ENCODE peak calls at places on chromosomes 5 and 9, in four cellular contexts. F is IMR-90, B is NCI-H1105 treated with DMSO at 0.1 percent for 48 hours, L is H9. J is an unnamed sample.

GRCh38 chr5:76690704-76691469 is 25.0 kb upstream of the F2R start:
- DNase-seq in F (peak), B (no peak), L (no peak), J (peak)

GRCh38 chr5:142325677-142326479 is 1.1 kb upstream of the SPRY4 start:
- DNase-seq in F (peak), B (peak), L (peak), J (peak)

GRCh38 chr9:121720311-121720991 is 69.0 kb downstream of the DAB2IP start:
- DNase-seq in F (no peak), B (no peak), L (no peak), J (peak)

GRCh38 chr5:73599378-73599777 is 26.6 kb upstream of the ARHGEF28 start:
- DNase-seq in F (no peak), B (no peak), L (no peak), J (no peak)

GRCh38 chr9:30943446-30944232 is 1440.8 kb upstream of the ACO1 start:
- DNase-seq in F (no peak), B (no peak), L (no peak), J (no peak)

GRCh38 chr5:71996789-71997188 is 110.5 kb upstream of the MAP1B start:
- DNase-seq in F (no peak), B (no peak), L (no peak), J (no peak)

GRCh38 chr5:146852089-146852488 is 26.5 kb downstream of the PPP2R2B start:
- DNase-seq in F (no peak), B (no peak), L (no peak), J (no peak)

GRCh38 chr9:136742640-136743391 is at the start of gene LCN10:
- DNase-seq in F (no peak), B (peak), L (peak), J (no peak)

GRCh38 chr9:86943223-86943870 is 4.0 kb downstream of the GAS1 start:
- DNase-seq in F (no peak), B (peak), L (no peak), J (no peak)

GRCh38 chr9:109816490-109816889 is 36.5 kb downstream of the PALM2AKAP2 start:
- DNase-seq in F (peak), B (no peak), L (no peak), J (peak)

GRCh38 chr5:108900668-108901067 is 153.0 kb downstream of the FER start:
- DNase-seq in F (peak), B (no peak), L (no peak), J (peak)

GRCh38 chr5:90056911-90057705 is 352.4 kb downstream of the CETN3 start:
- DNase-seq in F (no peak), B (no peak), L (peak), J (no peak)

GRCh38 chr5:107564896-107565295 is 105.8 kb downstream of the EFNA5 start:
- DNase-seq in F (no peak), B (no peak), L (no peak), J (no peak)

GRCh38 chr5:167303582-167303981 is 987.9 kb upstream of the WWC1 start:
- DNase-seq in F (no peak), B (no peak), L (peak), J (no peak)

GRCh38 chr5:178627259-178627598 is 379 bp upstream of the CLK4 start:
- DNase-seq in F (no peak), B (no peak), L (no peak), J (no peak)

GRCh38 chr5:79225026-79225425 is 10.9 kb upstream of the JMY start:
- DNase-seq in F (peak), B (no peak), L (no peak), J (no peak)

GRCh38 chr9:3023449-3023848 is 179.6 kb upstream of the PUM3 start:
- DNase-seq in F (no peak), B (no peak), L (no peak), J (no peak)

GRCh38 chr5:68490401-68490800 is 274.8 kb downstream of the PIK3R1 start:
- DNase-seq in F (no peak), B (no peak), L (no peak), J (no peak)

GRCh38 chr5:115100556-115100955 is 69.2 kb downstream of the TRIM36 start:
- DNase-seq in F (no peak), B (peak), L (no peak), J (no peak)

GRCh38 chr5:149638136-149638535 is 56.8 kb downstream of the ARHGEF37 start:
- DNase-seq in F (no peak), B (no peak), L (no peak), J (no peak)

GRCh38 chr9:98429613-98430012 is 174.2 kb upstream of the TBC1D2 start:
- DNase-seq in F (peak), B (no peak), L (no peak), J (peak)

GRCh38 chr9:98491778-98492177 is 217.0 kb downstream of the GABBR2 start:
- DNase-seq in F (peak), B (no peak), L (no peak), J (peak)

J was measured in renal cortical epithelial cell.